ENCODE peak calls at places on chromosomes 1 and 21, in five cellular contexts. S is WTC11, T is adipocyte, Q is A172, N is fibroblast of the conjunctiva. I is an unnamed sample.

GRCh38 chr21:35050348-35051286 is 1.5 kb upstream of the RUNX1 start:
- DNase-seq in Q (no peak), N (no peak), T (no peak), S (no peak), I (no peak)

GRCh38 chr21:29209696-29210095 is 79.3 kb downstream of the MAP3K7CL start:
- DNase-seq in N (no peak), S (no peak), Q (peak; percentile 39), T (no peak), I (no peak)

GRCh38 chr1:75992312-75992711 is 60.1 kb upstream of the ASB17 start:
- DNase-seq in T (no peak), N (no peak), Q (no peak), S (no peak), I (no peak)

GRCh38 chr1:208086116-208086515 is 158.1 kb downstream of the PLXNA2 start:
- DNase-seq in S (no peak), T (peak; percentile 57), N (no peak), Q (no peak), I (no peak)

GRCh38 chr1:117754061-117754969 is 148.5 kb downstream of the TENT5C start:
- DNase-seq in N (peak; percentile 47), Q (peak; percentile 66), S (peak; percentile 67), T (peak; percentile 79), I (no peak)

GRCh38 chr1:198253259-198253658 is 96.5 kb downstream of the NEK7 start:
- DNase-seq in T (no peak), N (no peak), Q (no peak), S (no peak), I (no peak)

GRCh38 chr1:160643138-160643537 is 3.7 kb downstream of the SLAMF1 start:
- DNase-seq in N (no peak), Q (no peak), T (no peak), S (no peak), I (no peak)

GRCh38 chr1:163144418-163144817 is 58.3 kb downstream of the RGS5 start:
- DNase-seq in T (no peak), N (no peak), Q (no peak), S (no peak), I (no peak)

GRCh38 chr1:185376840-185377635 is 60.0 kb upstream of the IVNS1ABP start:
- DNase-seq in N (no peak), T (no peak), Q (peak; percentile 55), S (no peak), I (no peak)

I was measured in SK-N-MC.